ENCODE peak calls at places on chromosomes 13 and 19, in ten cellular contexts. B is suprapubic skin; V is neuronal stem cell; F is A549; M is body of pancreas; L is ovary; O is CD8-positive, alpha-beta memory T cell; Q is lower lobe of right lung; X is cardiac muscle cell; U is aorta. I is an unnamed sample.

GRCh38 chr19:45347570-45348366 is 7.2 kb downstream of the KLC3 start:
- DNase-seq in F (no peak), L (no peak), U (no peak), Q (no peak), O (no peak), V (no peak), X (no peak), B (no peak), M (no peak), I (no peak)

GRCh38 chr13:109271555-109271954 is 514.8 kb downstream of the IRS2 start:
- DNase-seq in U (no peak), L (no peak), O (no peak), Q (no peak), F (no peak), V (no peak), X (no peak), M (no peak), B (no peak), I (no peak)

GRCh38 chr19:35298561-35298972 is 6.6 kb downstream of the MAG start:
- DNase-seq in Q (no peak), B (no peak), F (no peak), M (no peak), V (no peak), X (no peak), L (no peak), U (no peak), O (no peak), I (no peak)

GRCh38 chr13:109667754-109668360 is 118.5 kb downstream of the IRS2 start:
- DNase-seq in O (no peak), F (no peak), M (no peak), V (no peak), B (no peak), U (no peak), Q (no peak), L (no peak), X (peak; percentile 10), I (no peak)

GRCh38 chr19:11452814-11453335 is 17.4 kb downstream of the PRKCSH start:
- DNase-seq in X (no peak), M (no peak), Q (no peak), B (no peak), O (no peak), U (no peak), V (no peak), F (no peak), L (no peak), I (no peak)

GRCh38 chr13:66567899-66568612 is 662.1 kb downstream of the PCDH9 start:
- DNase-seq in L (no peak), B (no peak), Q (no peak), F (no peak), U (no peak), V (no peak), M (no peak), O (no peak), X (no peak), I (no peak)

GRCh38 chr13:23628765-23629565 is 58.8 kb downstream of the TNFRSF19 start:
- DNase-seq in B (no peak), F (no peak), U (no peak), Q (no peak), M (no peak), V (no peak), X (peak; percentile 80), O (no peak), L (no peak), I (no peak)

GRCh38 chr13:65064967-65065366 is 2165.2 kb downstream of the PCDH9 start:
- DNase-seq in Q (no peak), X (no peak), O (no peak), F (peak; percentile 12), B (no peak), L (no peak), V (no peak), U (no peak), M (no peak), I (no peak)

GRCh38 chr19:10694706-10695105 is 6.5 kb upstream of the QTRT1 start:
- DNase-seq in M (no peak), F (no peak), X (no peak), U (no peak), L (no peak), B (no peak), Q (no peak), V (no peak), O (no peak), I (no peak)

GRCh38 chr19:2764945-2765344 is 18.1 kb downstream of the SGTA start:
- DNase-seq in Q (no peak), O (no peak), V (no peak), X (no peak), U (no peak), M (no peak), L (no peak), F (no peak), B (no peak), I (no peak)

GRCh38 chr19:29662604-29663404 is 2.5 kb upstream of the PLEKHF1 start:
- DNase-seq in O (no peak), F (peak; percentile 33), B (no peak), Q (peak; percentile 22), V (no peak), U (peak; percentile 92), M (peak; percentile 81), X (peak; percentile 95), L (peak; percentile 73), I (peak; percentile 65)

GRCh38 chr13:95481051-95481775 is 71.3 kb upstream of the CLDN10 start:
- DNase-seq in M (peak; percentile 47), Q (no peak), X (peak; percentile 67), F (no peak), B (no peak), O (no peak), U (no peak), L (no peak), V (no peak), I (no peak)

GRCh38 chr19:15279326-15279904 is 47.2 kb upstream of the EPHX3 start:
- DNase-seq in F (no peak), Q (no peak), V (peak; percentile 20), B (no peak), X (no peak), L (no peak), M (no peak), O (no peak), U (no peak), I (no peak)

GRCh38 chr19:15280048-15280725 is 47.9 kb upstream of the EPHX3 start:
- DNase-seq in B (no peak), M (no peak), Q (no peak), U (peak; percentile 4), V (no peak), O (no peak), L (no peak), X (no peak), F (no peak), I (no peak)

GRCh38 chr19:15282311-15282705 is 50.0 kb downstream of the BRD4 start:
- DNase-seq in M (no peak), X (no peak), L (no peak), F (no peak), U (no peak), Q (no peak), V (no peak), B (no peak), O (no peak), I (no peak)

GRCh38 chr19:15283141-15283885 is 49.0 kb downstream of the BRD4 start:
- DNase-seq in M (no peak), L (no peak), O (no peak), X (peak; percentile 75), F (no peak), Q (no peak), V (no peak), U (peak; percentile 85), B (no peak), I (no peak)

DNA sequence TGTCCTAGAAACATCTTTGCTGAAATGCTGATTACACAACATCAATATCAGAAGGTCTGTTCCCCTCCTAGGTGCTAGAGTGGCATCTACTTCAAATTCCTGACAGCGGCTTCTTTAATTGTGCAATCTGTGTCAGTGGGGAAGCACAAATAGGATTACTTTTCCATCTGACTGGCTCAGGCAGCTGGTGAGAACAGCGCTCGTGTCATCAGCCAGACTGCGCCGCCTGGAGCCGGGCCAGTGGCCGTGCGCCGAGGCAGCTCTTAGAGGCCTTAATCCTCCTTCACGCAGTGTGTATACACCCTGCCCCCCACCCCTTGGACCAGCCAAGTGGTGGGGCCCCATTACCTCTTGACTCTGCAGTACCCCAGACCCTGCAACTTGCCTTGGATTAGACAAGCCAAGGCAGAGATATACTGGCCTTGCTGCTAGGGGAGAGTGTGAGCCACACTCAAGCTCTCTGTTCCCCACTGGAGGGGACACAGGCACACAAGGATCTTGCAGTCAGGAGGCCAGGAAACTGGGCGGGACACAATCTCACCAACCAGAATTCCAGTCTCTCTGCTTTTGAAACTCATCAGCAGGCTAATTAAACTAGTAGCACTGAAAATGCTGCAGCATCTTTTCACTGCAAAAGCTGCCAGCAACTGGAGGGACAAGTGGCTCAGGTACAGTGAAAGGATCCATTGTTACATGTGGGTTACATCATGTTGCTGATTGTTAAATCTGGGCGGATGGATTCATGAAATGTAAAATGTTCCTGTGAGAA is 48.9 kb upstream of the EPHX3 start:
- DNase-seq in U (peak; percentile 91), Q (peak; percentile 80), O (no peak), V (peak; percentile 81), M (peak; percentile 85), F (peak; percentile 30), X (peak; percentile 91), B (peak; percentile 92), L (peak; percentile 79), I (peak; percentile 86)
- H3K4me1 ChIP-seq in U (peaks cover 22% of the 10 kb centered on the region), Q (peaks cover 100% of the 10 kb centered on the region), O (peaks cover 84% of the 10 kb centered on the region), V (peaks cover 12% of the 10 kb centered on the region), M (peaks cover 92% of the 10 kb centered on the region), F (peaks cover 88% of the 10 kb centered on the region), X (peaks cover 65% of the 10 kb centered on the region), B (peaks cover 99% of the 10 kb centered on the region), L (peaks cover 63% of the 10 kb centered on the region), I (peaks cover 99% of the 10 kb centered on the region)

GRCh38 chr19:4597975-4598671 is 38.6 kb upstream of the SEMA6B start:
- DNase-seq in X (peak; percentile 53), O (peak; percentile 30), U (no peak), Q (peak; percentile 49), V (peak; percentile 77), F (peak; percentile 70), M (peak; percentile 28), L (no peak), B (no peak), I (no peak)
- H3K4me3 ChIP-seq in X (peak overlapping the region; percentile 10), O (no peak overlapping the region), U (no peak overlapping the region), Q (peak overlapping the region; percentile 14), V (peak overlapping the region; percentile 44), F (peak overlapping the region; percentile 44), M (no peak overlapping the region), L (no peak overlapping the region), B (no peak overlapping the region), I (no peak overlapping the region)

GRCh38 chr19:46952874-46953273 is 66.8 kb upstream of the NPAS1 start:
- DNase-seq in Q (no peak), F (no peak), M (no peak), O (no peak), B (no peak), L (no peak), V (no peak), U (no peak), X (no peak), I (no peak)
- H3K4me1 ChIP-seq in Q (peaks cover 52% of the 10 kb centered on the region), F (peaks cover 55% of the 10 kb centered on the region), M (peaks cover 27% of the 10 kb centered on the region), O (peaks cover 75% of the 10 kb centered on the region), B (peaks cover 55% of the 10 kb centered on the region), L (peaks cover 1% of the 10 kb centered on the region), V (no peaks in the 10 kb centered on the region), U (peaks cover 2% of the 10 kb centered on the region), X (peaks cover 8% of the 10 kb centered on the region), I (peaks cover 42% of the 10 kb centered on the region)

DNA sequence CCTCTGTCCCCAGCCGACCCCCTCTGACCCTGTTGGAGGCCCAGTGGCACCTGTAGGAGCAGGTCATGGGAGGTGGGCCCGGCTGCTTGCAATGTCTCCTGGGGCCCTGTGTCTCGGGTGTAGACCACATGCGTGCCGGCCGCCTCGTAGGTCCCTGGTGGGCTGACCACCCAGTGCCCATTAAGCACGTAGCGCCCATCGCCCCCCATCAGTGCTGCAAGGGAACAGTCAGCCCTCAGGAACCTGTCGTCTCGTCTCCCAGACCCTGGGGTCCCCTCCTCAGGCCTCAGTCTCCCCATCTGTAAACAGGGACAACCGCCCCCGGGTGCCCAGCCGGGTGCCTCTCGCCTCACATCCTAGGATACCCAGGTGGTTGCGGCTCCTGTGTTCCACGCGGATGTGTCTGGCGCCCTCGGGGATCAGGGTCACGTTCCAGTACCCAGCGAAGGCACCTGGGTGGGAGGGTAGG is 5.6 kb downstream of the ADAMTSL5 start:
- DNase-seq in V (no peak), B (no peak), Q (no peak), F (no peak), O (no peak), X (no peak), U (no peak), L (no peak), M (no peak), I (no peak)
- H3K4me3 ChIP-seq in V (no peak overlapping the region), B (peak overlapping the region; percentile 34), Q (peak overlapping the region; percentile 55), F (peak overlapping the region; percentile 57), O (peak overlapping the region; percentile 54), X (no peak overlapping the region), U (no peak overlapping the region), L (peak overlapping the region; percentile 38), M (no peak overlapping the region), I (no peak overlapping the region)